ENCODE peak calls at places on chromosome 19, in five cellular contexts. W, G, L, T and P are unnamed samples.

GRCh38 chr19:41801682-41802317 is 5.4 kb downstream of the CEACAM3 start:
- DNase-seq in G (no peak), T (no peak), L (no peak), W (no peak), P (no peak)

GRCh38 chr19:10882108-10882457 is 10.7 kb downstream of the CARM1 start:
- DNase-seq in T (no peak), L (no peak), W (peak), G (no peak), P (no peak)

GRCh38 chr19:35843676-35844481 is 8.4 kb downstream of the NPHS1 start:
- DNase-seq in W (no peak), L (no peak), G (no peak), T (no peak), P (no peak)

GRCh38 chr19:6856749-6857372 is 30.5 kb upstream of the ADGRE1 start:
- DNase-seq in W (no peak), T (no peak), G (no peak), L (no peak), P (no peak)

GRCh38 chr19:35716985-35717664 is 678 bp upstream of the KMT2B start:
- DNase-seq in T (peak), W (peak), L (peak), G (peak), P (peak)

GRCh38 chr19:6038634-6039405 is 60.9 kb upstream of the RANBP3 start:
- DNase-seq in T (peak), G (no peak), W (no peak), L (no peak), P (no peak)

GRCh38 chr19:14561832-14562351 is 10.0 kb downstream of the NDUFB7 start:
- DNase-seq in W (peak), L (no peak), T (peak), G (no peak), P (no peak)

GRCh38 chr19:39828015-39828633 is 5.8 kb downstream of the DYRK1B start:
- DNase-seq in T (peak), L (no peak), G (no peak), W (no peak), P (no peak)

GRCh38 chr19:15759962-15760565 is 22.3 kb downstream of the OR10H3 start:
- DNase-seq in L (no peak), G (no peak), T (no peak), W (no peak), P (no peak)

GRCh38 chr19:46746281-46746965 is at the start of gene STRN4:
- DNase-seq in T (no peak), L (no peak), G (no peak), W (peak), P (no peak)

GRCh38 chr19:34236035-34236793 is 18.1 kb upstream of the GARRE1 start:
- DNase-seq in W (no peak), L (no peak), G (no peak), T (no peak), P (peak)

GRCh38 chr19:48835734-48836088 is 580 bp downstream of the HSD17B14 start:
- DNase-seq in T (peak), W (peak), G (no peak), L (peak), P (peak)

GRCh38 chr19:18469245-18470107 is 31.5 kb upstream of the ISYNA1 start:
- DNase-seq in T (no peak), W (peak), L (peak), G (no peak), P (no peak)

GRCh38 chr19:36775768-36776167 is 3.2 kb upstream of the ZNF850 start:
- DNase-seq in T (no peak), W (peak), G (no peak), L (no peak), P (no peak)

GRCh38 chr19:18999896-19000620 is 33.3 kb downstream of the SUGP2 start:
- DNase-seq in T (no peak), W (no peak), L (no peak), G (no peak), P (no peak)

GRCh38 chr19:3129112-3129511 is 6.7 kb upstream of the GNA15 start:
- DNase-seq in G (no peak), L (no peak), W (no peak), T (no peak), P (peak)

GRCh38 chr19:16470911-16471811 is 609 bp downstream of the EPS15L1 start:
- DNase-seq in G (no peak), W (peak), T (no peak), L (peak), P (no peak)

GRCh38 chr19:13181747-13182388 is 31.7 kb downstream of the IER2 start:
- DNase-seq in W (peak), L (peak), T (peak), G (no peak), P (peak)

GRCh38 chr19:51721905-51722304 is 1.9 kb downstream of the HAS1 start:
- DNase-seq in W (no peak), G (no peak), L (no peak), T (no peak), P (no peak)

GRCh38 chr19:38713227-38713649 is 31.0 kb downstream of the CAPN12 start:
- DNase-seq in W (peak), G (no peak), T (peak), L (no peak), P (no peak)

GRCh38 chr19:41546386-41546789 is 29.6 kb upstream of the CEACAM21 start:
- DNase-seq in G (no peak), T (no peak), L (peak), W (no peak), P (no peak)

GRCh38 chr19:36136975-36137686 is 2.7 kb upstream of the CAPNS1 start:
- DNase-seq in T (peak), L (no peak), W (peak), G (no peak), P (no peak)

GRCh38 chr19:1275976-1276619 is 768 bp downstream of the FAM174C start:
- DNase-seq in L (no peak), T (no peak), G (no peak), W (no peak), P (no peak)

GRCh38 chr19:703651-704446 is 4.9 kb upstream of the PALM start:
- DNase-seq in W (peak), T (no peak), L (peak), G (no peak), P (peak)

GRCh38 chr19:35446194-35446593 is 1.9 kb upstream of the FFAR2 start:
- DNase-seq in T (no peak), G (no peak), W (no peak), L (no peak), P (no peak)

GRCh38 chr19:21593008-21593427 is 87.6 kb downstream of the ZNF429 start:
- DNase-seq in T (no peak), G (no peak), W (no peak), L (no peak), P (no peak)

GRCh38 chr19:37361994-37362393 is 8.9 kb upstream of the ZNF527 start:
- DNase-seq in G (peak), L (no peak), T (no peak), W (no peak), P (no peak)

GRCh38 chr19:38580080-38580479 is 37.7 kb downstream of the MAP4K1 start:
- DNase-seq in W (no peak), L (no peak), G (no peak), T (no peak), P (no peak)

GRCh38 chr19:7905859-7906258 is 2.2 kb downstream of the MAP2K7 start:
- DNase-seq in W (no peak), L (no peak), T (no peak), G (no peak), P (no peak)

GRCh38 chr19:7903244-7904073 is at the start of gene MAP2K7:
- DNase-seq in T (peak), L (peak), W (peak), G (peak), P (peak)

GRCh38 chr19:7904074-7905020 is 670 bp downstream of the MAP2K7 start:
- DNase-seq in T (peak), W (peak), G (no peak), L (peak), P (no peak)

GRCh38 chr19:7907122-7907521 is 3.4 kb downstream of the MAP2K7 start:
- DNase-seq in L (no peak), W (no peak), G (no peak), T (no peak), P (no peak)

DNA sequence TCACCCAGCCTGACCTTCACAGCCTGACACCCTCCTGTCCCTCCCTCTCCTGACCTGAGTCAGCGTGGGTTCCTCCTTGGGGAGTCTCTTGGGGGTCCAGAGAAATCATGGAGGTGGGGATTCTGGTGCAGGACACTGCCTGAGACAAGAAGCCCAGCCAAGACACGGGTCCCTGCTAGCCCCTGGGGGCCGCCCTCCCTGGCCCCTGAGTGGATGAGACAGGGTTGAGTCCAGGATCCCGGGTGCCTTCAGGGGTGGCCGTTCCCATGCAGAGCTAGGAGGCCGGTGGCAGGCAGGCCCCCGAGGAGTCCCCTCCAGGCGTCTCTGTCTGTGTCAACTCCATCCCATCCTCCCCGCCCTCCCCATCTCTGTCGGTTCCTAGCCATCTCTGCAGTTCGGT is 1.6 kb downstream of the MAP2K7 start:
- DNase-seq in G (no peak), W (no peak), T (no peak), L (no peak), P (no peak)
- H3K4me3 ChIP-seq in G (peak), W (no peak), T (peak), L (no peak), P (peak)

DNA sequence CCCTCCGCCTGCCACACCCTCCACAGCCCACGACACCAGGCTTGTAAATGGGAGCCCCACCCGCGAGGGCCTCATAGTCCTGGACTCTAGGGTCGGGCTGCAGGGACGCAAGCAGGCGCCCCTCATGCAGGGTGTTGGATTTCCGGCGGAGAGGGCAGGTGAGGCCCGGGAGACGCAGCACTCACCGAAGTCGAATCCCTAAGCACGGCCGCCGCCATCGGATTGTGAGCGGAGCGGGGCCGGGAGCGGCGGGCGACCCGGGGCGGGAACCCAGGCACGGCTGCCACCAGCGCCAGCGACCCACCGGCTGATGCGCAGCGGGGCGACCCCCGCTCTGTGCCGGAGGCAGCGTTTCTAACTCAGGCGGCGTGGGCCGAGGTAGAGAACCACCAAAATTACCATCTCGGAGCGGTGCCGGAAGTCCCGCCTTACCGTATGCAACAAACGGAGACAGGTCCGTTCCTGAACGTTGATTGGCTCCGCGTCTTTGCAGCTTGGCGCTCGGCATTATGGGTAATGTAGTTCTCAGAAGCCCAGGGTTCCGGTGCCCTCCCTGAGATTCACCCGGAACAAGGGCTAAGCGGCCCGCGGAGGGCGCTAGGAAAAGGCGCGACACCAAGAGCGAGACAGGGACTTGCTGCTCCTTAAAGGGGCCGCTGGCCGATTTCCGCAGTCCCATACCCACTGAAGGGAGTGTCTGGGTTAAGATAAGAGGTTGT is at the start of gene ZNF416:
- DNase-seq in T (peak), G (peak), W (peak), L (peak), P (peak)
- TF ChIP-seq CTCF in T (no peak), G (peak), W (peak), L (no peak), P (no peak)

GRCh38 chr19:44260343-44260681 is 626 bp downstream of the ZNF233 start:
- DNase-seq in T (no peak), L (no peak), G (no peak), W (no peak), P (no peak)
- H3K4me3 ChIP-seq in T (no peak), L (no peak), G (peak), W (peak), P (peak)

GRCh38 chr19:4362871-4363545 is 19.6 kb downstream of the MPND start:
- DNase-seq in G (no peak), W (no peak), T (peak), L (no peak), P (no peak)
- TF ChIP-seq CTCF in G (peak), W (no peak), T (no peak), L (peak), P (peak)

GRCh38 chr19:55606817-55607216 is 1.4 kb downstream of the ZNF865 start:
- DNase-seq in W (no peak), L (no peak), T (no peak), G (no peak), P (no peak)
- H3K4me3 ChIP-seq in W (peak), L (peak), T (peak), G (peak), P (peak)

DNA sequence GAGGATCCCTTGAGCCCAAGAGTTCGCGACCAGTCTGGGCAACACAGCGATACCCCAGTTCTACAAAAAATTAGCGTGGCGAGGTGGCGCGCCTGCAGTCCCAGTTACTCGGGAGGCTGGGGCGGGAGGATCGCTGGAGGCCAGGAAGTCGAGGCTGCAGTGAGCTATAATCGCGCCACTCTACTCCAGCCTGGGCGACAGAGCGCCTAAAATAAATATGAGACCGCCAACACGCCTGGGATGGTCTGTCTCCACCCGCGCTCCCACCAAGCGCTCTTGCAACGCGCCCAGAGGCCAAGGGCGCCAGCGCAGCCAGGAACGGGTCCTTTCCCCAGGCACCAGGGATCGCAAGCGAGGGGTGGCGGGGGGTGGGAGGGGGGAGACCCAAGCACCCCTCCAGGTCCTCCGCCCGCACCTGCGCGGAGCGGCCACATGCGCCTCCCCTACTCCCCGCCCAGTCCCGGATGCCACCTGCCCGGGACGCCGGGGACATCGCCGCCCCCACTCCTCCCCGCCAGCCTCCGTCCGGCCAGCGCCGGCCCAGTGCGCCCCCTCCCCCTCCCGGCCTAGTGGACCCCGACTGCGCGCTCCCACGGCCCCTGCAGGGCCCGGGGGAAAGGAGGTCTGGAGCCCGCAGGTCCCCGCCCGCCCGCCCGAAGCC is 441 bp downstream of the RHPN2 start:
- DNase-seq in W (peak), L (no peak), T (no peak), G (no peak), P (no peak)
- TF ChIP-seq CTCF in W (no peak), L (no peak), T (no peak), G (no peak), P (no peak)

DNA sequence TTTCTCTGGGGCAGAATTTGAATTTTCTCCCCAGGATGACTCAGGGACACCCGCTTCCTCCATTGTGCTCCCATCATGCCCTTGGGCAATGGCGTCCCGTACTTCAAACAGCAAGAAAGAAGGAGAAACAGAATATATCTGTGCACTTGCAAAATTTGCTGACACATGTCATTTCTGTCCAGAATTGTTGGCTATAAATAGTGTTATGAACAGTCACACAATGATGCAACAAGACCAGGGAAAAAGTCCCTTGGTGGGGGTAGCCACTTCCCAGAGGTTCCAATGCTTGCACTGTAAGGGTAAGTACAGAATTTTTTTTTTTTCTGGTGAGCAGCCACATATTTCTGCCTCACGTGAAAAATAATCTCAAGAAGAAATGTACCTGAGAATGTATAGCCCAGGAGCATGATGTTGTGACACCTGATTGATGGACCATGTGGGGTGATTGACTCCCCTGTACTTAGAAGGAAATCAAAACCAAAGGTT is 9.1 kb upstream of the LAIR1 start:
- DNase-seq in W (no peak), G (no peak), L (peak), T (no peak), P (no peak)
- H3K4me3 ChIP-seq in W (no peak), G (no peak), L (peak), T (no peak), P (no peak)